ENCODE peak calls at places on chromosomes 11 and 22, in five cellular contexts. One of them, this sample, is unnamed.
A peak's percentile ranks its signal among the peaks of the same experiment; 100 is the strongest.

GRCh38 chr11:83221694-83222093 is 28.2 kb downstream of the ANKRD42 start:
- DNase-seq in MCF 10A: no peak
- DNase-seq in endothelial cell: no peak
- DNase-seq in amygdala: no peak
- DNase-seq in ELF-1: no peak
- DNase-seq in this sample: no peak

GRCh38 chr11:62108017-62108750 is 15.6 kb upstream of the INCENP start:
- DNase-seq in MCF 10A: peak; percentile 69
- DNase-seq in endothelial cell: peak; percentile 34
- DNase-seq in amygdala: no peak
- DNase-seq in ELF-1: peak; percentile 62
- DNase-seq in this sample: peak; percentile 66

GRCh38 chr11:130216221-130216550 is 56.6 kb downstream of the ST14 start:
- DNase-seq in MCF 10A: no peak
- DNase-seq in endothelial cell: no peak
- DNase-seq in amygdala: no peak
- DNase-seq in ELF-1: no peak
- DNase-seq in this sample: no peak

GRCh38 chr11:133127746-133128145 is 404.6 kb downstream of the OPCML start:
- DNase-seq in MCF 10A: no peak
- DNase-seq in endothelial cell: no peak
- DNase-seq in amygdala: no peak
- DNase-seq in ELF-1: no peak
- DNase-seq in this sample: no peak

GRCh38 chr11:115425816-115426215 is 78.4 kb downstream of the CADM1 start:
- DNase-seq in MCF 10A: no peak
- DNase-seq in endothelial cell: no peak
- DNase-seq in amygdala: no peak
- DNase-seq in ELF-1: no peak
- DNase-seq in this sample: no peak

GRCh38 chr11:43830928-43831440 is 49.6 kb upstream of the ALKBH3 start:
- DNase-seq in MCF 10A: peak; percentile 97
- DNase-seq in endothelial cell: no peak
- DNase-seq in amygdala: no peak
- DNase-seq in ELF-1: peak; percentile 54
- DNase-seq in this sample: no peak

GRCh38 chr11:44947114-44947513 is 3.6 kb downstream of the TP53I11 start:
- DNase-seq in MCF 10A: no peak
- DNase-seq in endothelial cell: no peak
- DNase-seq in amygdala: no peak
- DNase-seq in ELF-1: no peak
- DNase-seq in this sample: no peak

GRCh38 chr11:114775849-114776621 is 97.7 kb downstream of the NXPE2 start:
- DNase-seq in MCF 10A: no peak
- DNase-seq in endothelial cell: no peak
- DNase-seq in amygdala: no peak
- DNase-seq in ELF-1: peak; percentile 38
- DNase-seq in this sample: peak; percentile 66

GRCh38 chr11:620935-621814 is 3.6 kb downstream of the CDHR5 start:
- DNase-seq in MCF 10A: no peak
- DNase-seq in endothelial cell: no peak
- DNase-seq in amygdala: no peak
- DNase-seq in ELF-1: no peak
- DNase-seq in this sample: no peak

GRCh38 chr11:46263120-46263519 is 14.3 kb upstream of the CREB3L1 start:
- DNase-seq in MCF 10A: no peak
- DNase-seq in endothelial cell: no peak
- DNase-seq in amygdala: no peak
- DNase-seq in ELF-1: no peak
- DNase-seq in this sample: no peak

GRCh38 chr22:44348963-44349950 is 36.5 kb upstream of the SHISAL1 start:
- DNase-seq in MCF 10A: no peak
- DNase-seq in endothelial cell: no peak
- DNase-seq in amygdala: no peak
- DNase-seq in ELF-1: peak; percentile 27
- DNase-seq in this sample: no peak

GRCh38 chr11:113189909-113190667 is 124.3 kb upstream of the TTC12 start:
- DNase-seq in MCF 10A: peak; percentile 45
- DNase-seq in endothelial cell: no peak
- DNase-seq in amygdala: no peak
- DNase-seq in ELF-1: peak; percentile 29
- DNase-seq in this sample: no peak

GRCh38 chr11:84719935-84720577 is 907.1 kb downstream of the DLG2 start:
- DNase-seq in MCF 10A: no peak
- DNase-seq in endothelial cell: peak; percentile 28
- DNase-seq in amygdala: no peak
- DNase-seq in ELF-1: peak; percentile 72
- DNase-seq in this sample: no peak

GRCh38 chr22:46148885-46149492 is 1.3 kb upstream of the PPARA start:
- DNase-seq in MCF 10A: no peak
- DNase-seq in endothelial cell: no peak
- DNase-seq in amygdala: no peak
- DNase-seq in ELF-1: no peak
- DNase-seq in this sample: no peak

GRCh38 chr11:109071712-109072524 is 350.1 kb upstream of the C11orf87 start:
- DNase-seq in MCF 10A: peak; percentile 91
- DNase-seq in endothelial cell: no peak
- DNase-seq in amygdala: no peak
- DNase-seq in ELF-1: no peak
- DNase-seq in this sample: no peak

GRCh38 chr11:114280696-114281095 is 15.5 kb upstream of the NNMT start:
- DNase-seq in MCF 10A: peak; percentile 88
- DNase-seq in endothelial cell: peak; percentile 85
- DNase-seq in amygdala: no peak
- DNase-seq in ELF-1: peak; percentile 95
- DNase-seq in this sample: peak; percentile 77

GRCh38 chr11:32602657-32603410 is 19.2 kb downstream of the EIF3M start:
- DNase-seq in MCF 10A: no peak
- DNase-seq in endothelial cell: no peak
- DNase-seq in amygdala: no peak
- DNase-seq in ELF-1: no peak
- DNase-seq in this sample: no peak

GRCh38 chr11:35343033-35343598 is 76.2 kb downstream of the SLC1A2 start:
- DNase-seq in MCF 10A: no peak
- DNase-seq in endothelial cell: no peak
- DNase-seq in amygdala: no peak
- DNase-seq in ELF-1: no peak
- DNase-seq in this sample: no peak

GRCh38 chr11:82823635-82824614 is 76.3 kb downstream of the PRCP start:
- DNase-seq in MCF 10A: no peak
- DNase-seq in endothelial cell: no peak
- DNase-seq in amygdala: no peak
- DNase-seq in ELF-1: no peak
- DNase-seq in this sample: no peak

GRCh38 chr11:46114961-46115360 is 6.3 kb downstream of the PHF21A start:
- DNase-seq in MCF 10A: no peak
- DNase-seq in endothelial cell: no peak
- DNase-seq in amygdala: no peak
- DNase-seq in ELF-1: no peak
- DNase-seq in this sample: no peak

GRCh38 chr11:131037873-131038272 is 121.6 kb upstream of the SNX19 start:
- DNase-seq in MCF 10A: no peak
- DNase-seq in endothelial cell: no peak
- DNase-seq in amygdala: no peak
- DNase-seq in ELF-1: no peak
- DNase-seq in this sample: peak; percentile 47

GRCh38 chr11:36469063-36469462 is 41.0 kb downstream of the TRAF6 start:
- DNase-seq in MCF 10A: peak; percentile 14
- DNase-seq in endothelial cell: peak; percentile 75
- DNase-seq in amygdala: no peak
- DNase-seq in ELF-1: peak; percentile 71
- DNase-seq in this sample: no peak

GRCh38 chr11:78290293-78291176 is 101.8 kb downstream of the USP35 start:
- DNase-seq in MCF 10A: peak; percentile 96
- DNase-seq in endothelial cell: no peak
- DNase-seq in amygdala: no peak
- DNase-seq in ELF-1: no peak
- DNase-seq in this sample: no peak

GRCh38 chr11:69310934-69311766 is 17.2 kb downstream of the MYEOV start:
- DNase-seq in MCF 10A: no peak
- DNase-seq in endothelial cell: no peak
- DNase-seq in amygdala: no peak
- DNase-seq in ELF-1: no peak
- DNase-seq in this sample: no peak

GRCh38 chr22:40586781-40587180 is 49.7 kb downstream of the MRTFA start:
- DNase-seq in MCF 10A: no peak
- DNase-seq in endothelial cell: no peak
- DNase-seq in amygdala: no peak
- DNase-seq in ELF-1: no peak
- DNase-seq in this sample: no peak

GRCh38 chr11:2612884-2613571 is 86.8 kb downstream of the KCNQ1OT1 start:
- DNase-seq in MCF 10A: no peak
- DNase-seq in endothelial cell: no peak
- DNase-seq in amygdala: no peak
- DNase-seq in ELF-1: no peak
- DNase-seq in this sample: no peak

GRCh38 chr22:26321469-26321913 is 107.6 kb upstream of the ASPHD2 start:
- DNase-seq in MCF 10A: peak; percentile 64
- DNase-seq in endothelial cell: no peak
- DNase-seq in amygdala: no peak
- DNase-seq in ELF-1: no peak
- DNase-seq in this sample: no peak

GRCh38 chr11:70733327-70734325 is 335.3 kb downstream of the CTTN start:
- DNase-seq in MCF 10A: no peak
- DNase-seq in endothelial cell: no peak
- DNase-seq in amygdala: no peak
- DNase-seq in ELF-1: no peak
- DNase-seq in this sample: no peak

GRCh38 chr11:122277553-122277952 is 161.5 kb upstream of the BLID start:
- DNase-seq in MCF 10A: no peak
- DNase-seq in endothelial cell: no peak
- DNase-seq in amygdala: no peak
- DNase-seq in ELF-1: no peak
- DNase-seq in this sample: no peak

GRCh38 chr11:94511932-94512781 is at the start of gene C11orf97:
- DNase-seq in MCF 10A: peak; percentile 19
- DNase-seq in endothelial cell: peak; percentile 73
- DNase-seq in amygdala: peak; percentile 43
- DNase-seq in ELF-1: peak; percentile 94
- DNase-seq in this sample: peak; percentile 21

GRCh38 chr22:20552450-20552894 is 45.1 kb downstream of the MED15 start:
- DNase-seq in MCF 10A: no peak
- DNase-seq in endothelial cell: no peak
- DNase-seq in amygdala: no peak
- DNase-seq in ELF-1: no peak
- DNase-seq in this sample: peak; percentile 24

GRCh38 chr11:68583047-68583446 is 101.3 kb upstream of the GAL start:
- DNase-seq in MCF 10A: peak; percentile 59
- DNase-seq in endothelial cell: no peak
- DNase-seq in amygdala: no peak
- DNase-seq in ELF-1: no peak
- DNase-seq in this sample: no peak

GRCh38 chr11:65613091-65613928 is 711 bp downstream of the MAP3K11 start:
- DNase-seq in MCF 10A: no peak
- DNase-seq in endothelial cell: peak; percentile 32
- DNase-seq in amygdala: no peak
- DNase-seq in ELF-1: no peak
- DNase-seq in this sample: no peak

GRCh38 chr11:127531167-127531566 is 530.6 kb upstream of the KIRREL3 start:
- DNase-seq in MCF 10A: no peak
- DNase-seq in endothelial cell: no peak
- DNase-seq in amygdala: no peak
- DNase-seq in ELF-1: no peak
- DNase-seq in this sample: no peak

GRCh38 chr11:67316882-67317364 is 13.6 kb downstream of the SSH3 start:
- DNase-seq in MCF 10A: peak; percentile 71
- DNase-seq in endothelial cell: no peak
- DNase-seq in amygdala: no peak
- DNase-seq in ELF-1: no peak
- DNase-seq in this sample: no peak

GRCh38 chr22:38657248-38657909 is 941 bp downstream of the CBY1 start:
- DNase-seq in MCF 10A: peak; percentile 36
- DNase-seq in endothelial cell: peak; percentile 11
- DNase-seq in amygdala: no peak
- DNase-seq in ELF-1: peak; percentile 22
- DNase-seq in this sample: peak; percentile 64

GRCh38 chr11:128291043-128291442 is 296.3 kb downstream of the ETS1 start:
- DNase-seq in MCF 10A: no peak
- DNase-seq in endothelial cell: peak; percentile 12
- DNase-seq in amygdala: no peak
- DNase-seq in ELF-1: peak; percentile 38
- DNase-seq in this sample: no peak

This sample was measured in D341Med.